ENCODE peak calls at places on chromosome 11, in seven cellular contexts. E is cardiac muscle cell, Q is astrocyte of the cerebellum, Z is HL-60, H is astrocyte of the spinal cord, F is fibroblast of pulmonary artery, D is esophagus squamous epithelium. A is an unnamed sample.

GRCh38 chr11:120217941-120218694 is 7.3 kb downstream of the OAF start:
- DNase-seq in E (no peak), Q (no peak), Z (no peak), H (no peak), F (no peak), D (no peak), A (no peak)

GRCh38 chr11:129366737-129367597 is 8.7 kb upstream of the BARX2 start:
- DNase-seq in E (no peak), Q (no peak), Z (no peak), H (no peak), F (no peak), D (no peak), A (no peak)

GRCh38 chr11:62546937-62547625 is 475 bp upstream of the AHNAK start:
- DNase-seq in E (peak; percentile 43), Q (no peak), Z (no peak), H (peak; percentile 67), F (peak; percentile 42), D (no peak), A (no peak)

GRCh38 chr11:107705027-107705426 is 6.8 kb downstream of the SLN start:
- DNase-seq in E (peak; percentile 83), Q (peak; percentile 83), Z (no peak), H (peak; percentile 90), F (peak; percentile 86), D (no peak), A (peak; percentile 49)

GRCh38 chr11:101477926-101478325 is 105.9 kb downstream of the TRPC6 start:
- DNase-seq in E (no peak), Q (no peak), Z (no peak), H (no peak), F (no peak), D (no peak), A (no peak)

GRCh38 chr11:101127699-101128570 is 1.7 kb downstream of the PGR start:
- DNase-seq in E (no peak), Q (no peak), Z (no peak), H (no peak), F (no peak), D (no peak), A (no peak)

GRCh38 chr11:7575841-7576451 is 62.1 kb downstream of the PPFIBP2 start:
- DNase-seq in E (no peak), Q (peak; percentile 26), Z (no peak), H (no peak), F (no peak), D (no peak), A (no peak)

GRCh38 chr11:100780470-100780869 is 93.4 kb downstream of the ARHGAP42 start:
- DNase-seq in E (no peak), Q (no peak), Z (no peak), H (no peak), F (no peak), D (no peak), A (no peak)

GRCh38 chr11:46528445-46529085 is 65.3 kb downstream of the AMBRA1 start:
- DNase-seq in E (no peak), Q (no peak), Z (no peak), H (no peak), F (no peak), D (no peak), A (no peak)
- TF ChIP-seq CTCF in E (no peak), Q (no peak), Z (no peak), H (no peak), F (no peak), D (no peak), A (no peak)

GRCh38 chr11:118146554-118146953 is 6.1 kb downstream of the SCN4B start:
- DNase-seq in E (no peak), Q (no peak), Z (no peak), H (no peak), F (no peak), D (no peak), A (no peak)
- H3K4me3 ChIP-seq in E (no peak overlapping the region), Q (no peak overlapping the region), Z (no peak overlapping the region), H (no peak overlapping the region), F (no peak overlapping the region), D (no peak overlapping the region), A (no peak overlapping the region)

GRCh38 chr11:2667940-2668339 is 31.9 kb downstream of the KCNQ1OT1 start:
- DNase-seq in E (no peak), Q (no peak), Z (no peak), H (no peak), F (no peak), D (no peak), A (no peak)

GRCh38 chr11:2670541-2671100 is 29.2 kb downstream of the KCNQ1OT1 start:
- DNase-seq in E (no peak), Q (no peak), Z (no peak), H (no peak), F (no peak), D (no peak), A (no peak)

GRCh38 chr11:2668876-2669275 is 30.9 kb downstream of the KCNQ1OT1 start:
- DNase-seq in E (no peak), Q (no peak), Z (no peak), H (no peak), F (no peak), D (no peak), A (no peak)

GRCh38 chr11:2671748-2672147 is 28.0 kb downstream of the KCNQ1OT1 start:
- DNase-seq in E (no peak), Q (no peak), Z (no peak), H (no peak), F (no peak), D (no peak), A (no peak)

DNA sequence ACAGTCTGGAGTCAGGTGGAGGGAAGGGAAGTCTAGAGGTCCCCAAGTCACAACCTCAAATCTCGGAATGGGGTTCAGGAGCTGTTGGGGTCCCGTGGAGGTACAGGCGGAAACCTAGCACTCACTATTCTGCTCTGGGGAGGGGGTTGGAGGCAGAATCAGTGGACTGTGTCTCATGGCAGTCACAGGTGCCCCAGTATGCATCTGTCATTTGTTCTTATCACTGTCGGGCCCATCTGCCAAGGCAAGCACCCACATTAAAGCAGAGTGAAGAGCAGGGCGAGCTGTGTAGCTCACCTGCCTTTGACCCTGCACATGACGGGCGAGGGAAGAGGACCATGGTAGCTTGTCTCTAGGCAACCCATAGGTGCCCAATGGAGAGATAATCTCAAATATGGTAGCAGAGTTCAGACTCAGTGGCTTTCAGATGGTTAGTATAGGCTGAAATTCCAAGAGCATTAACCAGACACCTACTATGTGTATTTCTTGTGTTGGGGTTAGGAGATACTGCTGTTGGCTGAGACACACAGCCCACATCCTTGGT is 29.8 kb downstream of the KCNQ1OT1 start:
- DNase-seq in E (no peak), Q (no peak), Z (no peak), H (no peak), F (no peak), D (no peak), A (no peak)
- TF ChIP-seq CTCF in E (no peak), Q (no peak), Z (no peak), H (no peak), F (no peak), D (no peak), A (no peak)

GRCh38 chr11:65381721-65382035 is 768 bp downstream of the SLC25A45 start:
- DNase-seq in E (no peak), Q (peak; percentile 6), Z (no peak), H (peak; percentile 73), F (no peak), D (no peak), A (no peak)
- H3K4me3 ChIP-seq in E (no peak overlapping the region), Q (peak overlapping the region; percentile 24), Z (peak overlapping the region; percentile 32), H (peak overlapping the region; percentile 27), F (peak overlapping the region; percentile 44), D (peak overlapping the region; percentile 44), A (peak overlapping the region; percentile 45)

GRCh38 chr11:35362571-35362980 is 56.8 kb downstream of the SLC1A2 start:
- DNase-seq in E (no peak), Q (no peak), Z (no peak), H (no peak), F (no peak), D (no peak), A (no peak)
- TF ChIP-seq CTCF in E (no peak), Q (no peak), Z (no peak), H (no peak), F (no peak), D (no peak), A (no peak)

GRCh38 chr11:43748095-43748494 is 67.6 kb downstream of the HSD17B12 start:
- DNase-seq in E (no peak), Q (no peak), Z (no peak), H (no peak), F (no peak), D (no peak), A (no peak)
- H3K4me3 ChIP-seq in E (no peak overlapping the region), Q (no peak overlapping the region), Z (no peak overlapping the region), H (no peak overlapping the region), F (no peak overlapping the region), D (no peak overlapping the region), A (no peak overlapping the region)